ENCODE peak calls at places on chromosomes 12 and 14, in seven cellular contexts. One of them, this sample, is unnamed.

GRCh38 chr14:102930138-102930752 is 7.8 kb downstream of the AMN start:
- DNase-seq in ecto neural progenitor cell: peak
- DNase-seq in COR-L47: peak
- DNase-seq in GM12892: no peak
- DNase-seq in nucleus accumbens: no peak
- DNase-seq in H54: no peak
- DNase-seq in heart right ventricle: no peak
- DNase-seq in this sample: no peak

GRCh38 chr12:32290411-32290810 is 108.9 kb upstream of the FGD4 start:
- DNase-seq in H54: no peak
- DNase-seq in ecto neural progenitor cell: no peak
- DNase-seq in GM12892: no peak
- DNase-seq in COR-L47: no peak
- DNase-seq in nucleus accumbens: no peak
- DNase-seq in heart right ventricle: no peak
- DNase-seq in this sample: no peak

GRCh38 chr14:54787263-54787662 is 115.4 kb downstream of the GCH1 start:
- DNase-seq in H54: no peak
- DNase-seq in heart right ventricle: no peak
- DNase-seq in COR-L47: no peak
- DNase-seq in ecto neural progenitor cell: no peak
- DNase-seq in GM12892: no peak
- DNase-seq in nucleus accumbens: no peak
- DNase-seq in this sample: no peak

GRCh38 chr14:35973770-35974169 is 147.6 kb downstream of the BRMS1L start:
- DNase-seq in nucleus accumbens: no peak
- DNase-seq in heart right ventricle: no peak
- DNase-seq in ecto neural progenitor cell: no peak
- DNase-seq in GM12892: no peak
- DNase-seq in COR-L47: no peak
- DNase-seq in H54: no peak
- DNase-seq in this sample: no peak

GRCh38 chr14:59281613-59282012 is 93.1 kb downstream of the DAAM1 start:
- DNase-seq in H54: no peak
- DNase-seq in GM12892: no peak
- DNase-seq in heart right ventricle: no peak
- DNase-seq in ecto neural progenitor cell: no peak
- DNase-seq in COR-L47: no peak
- DNase-seq in nucleus accumbens: no peak
- DNase-seq in this sample: no peak

GRCh38 chr14:33951183-33951840 is 438 bp upstream of the EGLN3 start:
- DNase-seq in heart right ventricle: no peak
- DNase-seq in GM12892: no peak
- DNase-seq in COR-L47: no peak
- DNase-seq in H54: no peak
- DNase-seq in nucleus accumbens: no peak
- DNase-seq in ecto neural progenitor cell: no peak
- DNase-seq in this sample: no peak

GRCh38 chr12:54141534-54142475 is 47.0 kb downstream of the SMUG1 start:
- DNase-seq in GM12892: no peak
- DNase-seq in heart right ventricle: no peak
- DNase-seq in COR-L47: no peak
- DNase-seq in nucleus accumbens: no peak
- DNase-seq in H54: no peak
- DNase-seq in ecto neural progenitor cell: no peak
- DNase-seq in this sample: no peak

GRCh38 chr12:57429473-57430116 is 1.2 kb downstream of the R3HDM2 start:
- DNase-seq in GM12892: no peak
- DNase-seq in heart right ventricle: no peak
- DNase-seq in H54: no peak
- DNase-seq in nucleus accumbens: no peak
- DNase-seq in ecto neural progenitor cell: no peak
- DNase-seq in COR-L47: no peak
- DNase-seq in this sample: no peak

GRCh38 chr12:89244536-89244935 is 107.8 kb downstream of the DUSP6 start:
- DNase-seq in nucleus accumbens: no peak
- DNase-seq in GM12892: no peak
- DNase-seq in COR-L47: no peak
- DNase-seq in heart right ventricle: no peak
- DNase-seq in ecto neural progenitor cell: no peak
- DNase-seq in H54: no peak
- DNase-seq in this sample: no peak

GRCh38 chr12:53972152-53972702 is 699 bp upstream of the HOXC11 start:
- DNase-seq in GM12892: no peak
- DNase-seq in COR-L47: no peak
- DNase-seq in nucleus accumbens: no peak
- DNase-seq in ecto neural progenitor cell: no peak
- DNase-seq in H54: peak
- DNase-seq in heart right ventricle: no peak
- DNase-seq in this sample: no peak

GRCh38 chr12:44294649-44295048 is 458.8 kb downstream of the TMEM117 start:
- DNase-seq in heart right ventricle: no peak
- DNase-seq in COR-L47: no peak
- DNase-seq in H54: no peak
- DNase-seq in ecto neural progenitor cell: no peak
- DNase-seq in GM12892: no peak
- DNase-seq in nucleus accumbens: no peak
- DNase-seq in this sample: no peak

GRCh38 chr14:103382375-103382774 is 2.8 kb upstream of the MARK3 start:
- DNase-seq in GM12892: no peak
- DNase-seq in H54: no peak
- DNase-seq in heart right ventricle: no peak
- DNase-seq in ecto neural progenitor cell: no peak
- DNase-seq in nucleus accumbens: no peak
- DNase-seq in COR-L47: no peak
- DNase-seq in this sample: no peak

GRCh38 chr14:69937367-69937777 is 58.2 kb downstream of the SMOC1 start:
- DNase-seq in COR-L47: no peak
- DNase-seq in nucleus accumbens: no peak
- DNase-seq in ecto neural progenitor cell: no peak
- DNase-seq in GM12892: no peak
- DNase-seq in heart right ventricle: no peak
- DNase-seq in H54: no peak
- DNase-seq in this sample: no peak

GRCh38 chr12:64039285-64039871 is 182.7 kb downstream of the KICS2 start:
- DNase-seq in heart right ventricle: peak
- DNase-seq in H54: no peak
- DNase-seq in GM12892: no peak
- DNase-seq in COR-L47: peak
- DNase-seq in nucleus accumbens: no peak
- DNase-seq in ecto neural progenitor cell: no peak
- DNase-seq in this sample: no peak